ENCODE peak calls at places on chromosomes 1 and 21, in ten cellular contexts. I, A, K, P, E, J, R, C, X and Y are unnamed samples.

GRCh38 chr1:164611754-164612642 is 53.0 kb downstream of the PBX1 start:
- DNase-seq in I (peak), A (peak), K (no peak), P (no peak), E (peak), J (no peak), R (no peak), C (no peak), X (no peak), Y (no peak)

GRCh38 chr1:43603004-43603403 is 46.9 kb upstream of the KDM4A start:
- DNase-seq in I (no peak), A (peak), K (no peak), P (no peak), E (no peak), J (no peak), R (no peak), C (no peak), X (no peak), Y (no peak)

GRCh38 chr1:57421366-57421765 is 2.5 kb downstream of the DAB1 start:
- DNase-seq in I (no peak), A (no peak), K (no peak), P (no peak), E (no peak), J (no peak), R (no peak), C (peak), X (no peak), Y (no peak)

GRCh38 chr1:15178571-15179484 is 25.3 kb downstream of the TMEM51 start:
- DNase-seq in I (peak), A (peak), K (no peak), P (no peak), E (peak), J (no peak), R (no peak), C (no peak), X (no peak), Y (no peak)

GRCh38 chr21:42193131-42193671 is 25.7 kb upstream of the ABCG1 start:
- DNase-seq in I (no peak), A (no peak), K (no peak), P (no peak), E (no peak), J (no peak), R (peak), C (no peak), X (no peak), Y (peak)

GRCh38 chr1:248825136-248825535 is 579 bp downstream of the SH3BP5L start:
- DNase-seq in I (no peak), A (no peak), K (peak), P (peak), E (no peak), J (no peak), R (no peak), C (no peak), X (no peak), Y (no peak)

GRCh38 chr21:31500071-31500470 is 156.0 kb upstream of the TIAM1 start:
- DNase-seq in I (no peak), A (no peak), K (no peak), P (peak), E (no peak), J (no peak), R (no peak), C (peak), X (no peak), Y (no peak)

GRCh38 chr1:61184035-61184713 is 101.8 kb downstream of the NFIA start:
- DNase-seq in I (peak), A (peak), K (no peak), P (peak), E (peak), J (no peak), R (no peak), C (peak), X (peak), Y (no peak)

GRCh38 chr21:39281853-39282252 is 31.6 kb downstream of the BRWD1 start:
- DNase-seq in I (no peak), A (no peak), K (no peak), P (no peak), E (no peak), J (no peak), R (no peak), C (no peak), X (no peak), Y (no peak)

GRCh38 chr1:54380285-54380882 is 25.8 kb downstream of the SSBP3 start:
- DNase-seq in I (no peak), A (no peak), K (no peak), P (no peak), E (no peak), J (no peak), R (no peak), C (peak), X (no peak), Y (no peak)